ENCODE peak calls at places on chromosomes 4 and X, in five cellular contexts. Q is upper lobe of right lung, G is H9, C is uterus, V is tibial nerve. X is an unnamed sample. For H3K4me1 and H3K27me3, the result is how much of the 10 kb centered on the place peaks cover.

GRCh38 chrX:9573282-9574106 is 108.6 kb downstream of the TBL1X start:
- DNase-seq in Q (no peak), G (peak), C (no peak), V (no peak), X (no peak)

GRCh38 chr4:107258359-107258758 is 222.2 kb upstream of the DKK2 start:
- DNase-seq in Q (no peak), G (no peak), C (no peak), V (no peak), X (no peak)

GRCh38 chr4:147285751-147286150 is 195.1 kb upstream of the EDNRA start:
- DNase-seq in Q (no peak), G (no peak), C (no peak), V (no peak), X (no peak)

GRCh38 chr4:83011779-83012630 is 1.4 kb upstream of the LIN54 start:
- DNase-seq in Q (peak), G (peak), C (peak), V (no peak), X (no peak)

GRCh38 chr4:54568184-54568583 is 89.6 kb upstream of the KIT start:
- DNase-seq in Q (no peak), G (no peak), C (no peak), V (no peak), X (no peak)

GRCh38 chr4:1610791-1611500 is 73.2 kb downstream of the FAM53A start:
- DNase-seq in Q (no peak), G (no peak), C (no peak), V (no peak), X (no peak)

GRCh38 chrX:14095702-14096101 is 66.0 kb upstream of the GEMIN8 start:
- DNase-seq in Q (no peak), G (peak), C (peak), V (no peak), X (peak)

GRCh38 chrX:2640436-2641150 is 50.5 kb upstream of the CD99 start:
- DNase-seq in Q (no peak), G (no peak), C (no peak), V (no peak), X (no peak)

GRCh38 chr4:155738548-155738947 is 20.3 kb upstream of the GUCY1B1 start:
- DNase-seq in Q (no peak), G (no peak), C (no peak), V (no peak), X (no peak)

GRCh38 chr4:41155194-41155830 is 59.0 kb downstream of the APBB2 start:
- DNase-seq in Q (no peak), G (no peak), C (no peak), V (no peak), X (no peak)

GRCh38 chr4:58261526-58261925 is 1151.3 kb upstream of the IGFBP7 start:
- DNase-seq in Q (no peak), G (no peak), C (no peak), V (no peak), X (no peak)

GRCh38 chr4:74504212-74504611 is 59.3 kb downstream of the AREG start:
- DNase-seq in Q (no peak), G (no peak), C (no peak), V (no peak), X (no peak)

GRCh38 chr4:1105662-1106061 is 7.7 kb downstream of the RNF212 start:
- DNase-seq in Q (no peak), G (no peak), C (no peak), V (no peak), X (no peak)

GRCh38 chrX:45803383-45803921 is 602.8 kb upstream of the DIPK2B start:
- DNase-seq in Q (no peak), G (no peak), C (no peak), V (no peak), X (no peak)

GRCh38 chr4:52836653-52837052 is 25.5 kb upstream of the RASL11B start:
- DNase-seq in Q (no peak), G (no peak), C (no peak), V (no peak), X (no peak)

GRCh38 chr4:77360451-77360850 is 203.4 kb downstream of the CCNG2 start:
- DNase-seq in Q (no peak), G (no peak), C (no peak), V (no peak), X (no peak)

GRCh38 chrX:37796805-37797204 is 16.9 kb downstream of the CYBB start:
- DNase-seq in Q (no peak), G (no peak), C (no peak), V (no peak), X (no peak)

GRCh38 chrX:75155454-75155829 is 641 bp downstream of the ABCB7 start:
- DNase-seq in Q (no peak), G (no peak), C (no peak), V (no peak), X (no peak)

GRCh38 chrX:35115205-35115604 is 172.6 kb downstream of the FAM47B start:
- DNase-seq in Q (no peak), G (no peak), C (no peak), V (no peak), X (no peak)

GRCh38 chr4:124913237-124913636 is 200.7 kb upstream of the ANKRD50 start:
- DNase-seq in Q (no peak), G (peak), C (no peak), V (no peak), X (no peak)

GRCh38 chrX:75746891-75747639 is 38.0 kb downstream of the MAGEE2 start:
- DNase-seq in Q (peak), G (peak), C (peak), V (no peak), X (peak)

GRCh38 chrX:2464677-2465166 is 36.1 kb downstream of the DHRSX start:
- DNase-seq in Q (no peak), G (peak), C (no peak), V (no peak), X (no peak)

GRCh38 chrX:118823263-118824172 is at the start of gene ZCCHC12:
- DNase-seq in Q (peak), G (peak), C (peak), V (no peak), X (peak)

GRCh38 chr4:39042365-39042764 is 10.2 kb upstream of the TMEM156 start:
- DNase-seq in Q (no peak), G (no peak), C (no peak), V (no peak), X (no peak)

GRCh38 chr4:23572382-23572781 is 317.5 kb downstream of the PPARGC1A start:
- DNase-seq in Q (no peak), G (no peak), C (no peak), V (no peak), X (no peak)

GRCh38 chr4:53706422-53707032 is 115.2 kb upstream of the LNX1 start:
- DNase-seq in Q (no peak), G (no peak), C (no peak), V (no peak), X (no peak)

GRCh38 chr4:25350561-25350960 is 26.5 kb upstream of the ANAPC4 start:
- DNase-seq in Q (no peak), G (no peak), C (no peak), V (no peak), X (no peak)

GRCh38 chrX:97743014-97743413 is 859.3 kb downstream of the RPA4 start:
- DNase-seq in Q (no peak), G (no peak), C (no peak), V (no peak), X (no peak)

GRCh38 chrX:108304210-108304609 is 134.0 kb downstream of the COL4A6 start:
- DNase-seq in Q (no peak), G (no peak), C (no peak), V (no peak), X (no peak)

GRCh38 chr4:67103001-67103737 is 442.1 kb downstream of the CENPC start:
- DNase-seq in Q (no peak), G (no peak), C (no peak), V (no peak), X (no peak)

GRCh38 chr4:176443646-176444409 is 124.1 kb downstream of the SPCS3 start:
- DNase-seq in Q (no peak), G (no peak), C (no peak), V (no peak), X (no peak)

GRCh38 chr4:1290165-1290977 is 680 bp downstream of the MAEA start:
- DNase-seq in Q (no peak), G (no peak), C (no peak), V (no peak), X (no peak)

GRCh38 chrX:24262309-24262708 is 51.6 kb downstream of the SUPT20HL2 start:
- DNase-seq in Q (no peak), G (no peak), C (no peak), V (no peak), X (no peak)

GRCh38 chr4:156138781-156139280 is 185.2 kb upstream of the CTSO start:
- DNase-seq in Q (no peak), G (no peak), C (no peak), V (no peak), X (no peak)

GRCh38 chr4:185270037-185270436 is 60.6 kb downstream of the SNX25 start:
- DNase-seq in Q (no peak), G (no peak), C (no peak), V (no peak), X (no peak)

GRCh38 chr4:185263419-185263818 is 54.0 kb downstream of the SNX25 start:
- DNase-seq in Q (no peak), G (no peak), C (no peak), V (no peak), X (no peak)

GRCh38 chr4:185269286-185269685 is 59.9 kb downstream of the SNX25 start:
- DNase-seq in Q (no peak), G (no peak), C (no peak), V (no peak), X (no peak)

GRCh38 chr4:185261971-185262370 is 52.6 kb downstream of the SNX25 start:
- DNase-seq in Q (no peak), G (no peak), C (no peak), V (no peak), X (no peak)

DNA sequence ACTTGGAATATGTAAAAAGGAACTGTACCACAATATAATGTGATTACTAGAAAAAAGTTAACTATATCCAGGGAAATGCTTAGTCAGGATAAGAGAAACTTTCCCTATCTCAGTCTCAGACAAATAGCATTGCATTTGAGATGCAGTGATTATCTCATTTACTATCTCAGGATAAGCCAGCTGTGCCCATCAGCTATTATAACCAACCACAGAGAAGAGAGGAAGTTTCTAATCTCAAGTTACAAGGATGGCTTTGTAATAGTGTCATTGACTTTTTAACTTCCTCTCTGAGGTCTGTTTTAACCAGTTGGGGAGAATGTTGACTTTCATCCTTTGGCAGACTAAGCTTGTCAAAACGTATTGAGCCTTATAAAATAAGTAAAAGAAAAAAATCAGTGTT is 56.5 kb downstream of the SNX25 start:
- DNase-seq in Q (no peak), G (no peak), C (no peak), V (no peak), X (no peak)
- H3K4me1 ChIP-seq in Q (under half), G (under half), C (under half), V (under half), X (under half)

GRCh38 chr4:80266267-80266901 is at the start of gene FGF5:
- DNase-seq in Q (peak), G (peak), C (peak), V (no peak), X (no peak)

GRCh38 chr4:80263541-80264351 is 2.7 kb upstream of the FGF5 start:
- DNase-seq in Q (no peak), G (peak), C (no peak), V (no peak), X (no peak)

GRCh38 chr4:80264825-80265224 is 1.6 kb upstream of the FGF5 start:
- DNase-seq in Q (no peak), G (no peak), C (no peak), V (no peak), X (no peak)

GRCh38 chr4:80265571-80266266 is 745 bp upstream of the FGF5 start:
- DNase-seq in Q (no peak), G (peak), C (no peak), V (no peak), X (no peak)

DNA sequence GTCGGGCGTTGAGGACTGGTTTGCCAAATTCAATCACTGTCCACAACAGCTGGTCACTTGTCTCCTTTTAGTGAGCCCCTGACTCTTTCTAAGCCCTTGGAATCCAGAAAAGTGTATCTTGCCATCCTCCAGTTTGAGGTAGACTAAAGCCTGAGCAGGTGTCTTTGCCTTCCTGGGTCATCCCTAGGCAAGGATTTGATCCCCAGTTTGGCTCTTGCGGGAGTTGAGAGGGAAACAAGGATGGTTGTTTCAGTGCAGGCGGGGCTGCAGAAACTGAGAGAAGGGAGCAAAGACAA is 2.2 kb upstream of the FGF5 start:
- DNase-seq in Q (no peak), G (no peak), C (no peak), V (no peak), X (no peak)
- H3K27me3 ChIP-seq in Q (half or more), G (half or more), C (under half), V (under half), X (under half)

DNA sequence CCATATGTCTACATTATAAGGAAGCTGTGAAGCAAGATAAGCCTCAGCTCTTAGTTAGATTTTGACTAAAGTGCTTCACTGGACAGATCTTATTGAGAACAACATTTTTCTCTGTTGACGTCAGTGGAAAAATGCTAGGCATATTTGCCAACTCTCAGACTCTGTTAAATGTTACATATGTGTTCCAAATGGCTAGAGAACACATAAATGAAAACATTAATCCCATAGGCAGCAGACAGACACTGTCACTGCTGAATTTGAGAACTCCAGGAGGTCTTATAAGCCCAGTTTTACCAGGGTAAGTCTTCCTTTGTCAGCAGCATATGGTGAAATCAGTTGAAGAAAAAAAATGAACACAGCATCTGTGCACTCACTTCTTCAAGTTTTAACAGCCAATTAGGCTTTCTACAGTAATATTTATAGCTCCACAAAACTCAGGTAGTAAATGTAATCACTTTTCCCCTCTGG is 186.9 kb downstream of the CAMK2D start:
- DNase-seq in Q (no peak), G (no peak), C (no peak), V (no peak), X (no peak)
- H3K4me1 ChIP-seq in Q (under half), G (under half), C (under half), V (under half), X (under half)

DNA sequence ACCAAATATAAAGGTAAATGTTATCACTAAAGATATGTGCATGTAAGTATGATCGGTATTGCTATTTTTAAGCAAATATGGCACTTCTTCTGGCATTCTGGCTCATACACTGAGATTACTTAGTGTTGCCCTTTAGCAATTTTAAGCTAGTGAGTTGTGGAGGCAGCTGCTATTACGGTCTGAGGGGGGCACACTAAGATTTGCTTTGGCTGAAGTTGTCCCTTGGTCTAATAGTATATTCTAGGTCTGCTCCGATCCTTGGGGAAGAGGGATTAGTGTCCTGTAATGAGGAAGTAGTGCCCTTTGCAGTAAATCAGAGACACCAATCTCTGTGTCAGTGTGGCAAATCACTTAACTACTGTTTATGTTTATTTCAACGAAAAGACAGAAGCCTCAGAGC is 196.5 kb upstream of the FTHL17 start:
- DNase-seq in Q (no peak), G (no peak), C (no peak), V (no peak), X (no peak)
- H3K27me3 ChIP-seq in Q (under half), G (under half), C (under half), V (under half), X (under half)

DNA sequence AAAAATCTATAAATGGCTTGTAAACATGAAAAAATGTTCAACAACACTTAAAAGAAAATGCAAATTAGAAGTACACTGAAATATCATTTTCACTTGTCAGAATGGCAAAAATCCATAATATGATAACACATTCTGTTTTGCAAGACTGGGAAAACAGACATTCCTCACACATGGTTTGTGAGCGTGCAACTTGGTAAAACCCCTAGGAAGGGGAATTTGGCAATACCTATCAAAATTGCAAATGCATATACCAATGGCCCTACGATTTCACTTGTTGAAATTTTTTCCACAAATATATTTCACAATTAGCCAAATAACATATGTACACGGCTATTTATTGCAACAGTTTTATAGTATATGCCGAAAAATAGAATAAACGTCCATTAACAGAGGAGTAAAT is 31.4 kb downstream of the TBC1D9 start:
- DNase-seq in Q (no peak), G (no peak), C (no peak), V (no peak), X (no peak)
- H3K4me1 ChIP-seq in Q (under half), G (under half), C (under half), V (under half), X (under half)

GRCh38 chr4:105632599-105632998 is 75.9 kb downstream of the INTS12 start:
- DNase-seq in Q (no peak), G (no peak), C (no peak), V (no peak), X (no peak)

GRCh38 chr4:105630670-105631655 is 77.5 kb downstream of the INTS12 start:
- DNase-seq in Q (no peak), G (no peak), C (no peak), V (no peak), X (no peak)

GRCh38 chr4:105633241-105633640 is 75.2 kb downstream of the INTS12 start:
- DNase-seq in Q (no peak), G (no peak), C (no peak), V (no peak), X (no peak)

GRCh38 chr4:105634402-105634801 is 74.1 kb downstream of the INTS12 start:
- DNase-seq in Q (no peak), G (no peak), C (no peak), V (no peak), X (no peak)

GRCh38 chr4:105631818-105632400 is 76.6 kb downstream of the INTS12 start:
- DNase-seq in Q (no peak), G (no peak), C (no peak), V (no peak), X (no peak)
- H3K27me3 ChIP-seq in Q (under half), G (under half), C (under half), V (under half), X (under half)

GRCh38 chrX:110310000-110310790 is 7.7 kb downstream of the AMMECR1 start:
- DNase-seq in Q (no peak), G (no peak), C (no peak), V (no peak), X (no peak)
- H3K4me1 ChIP-seq in Q (under half), G (under half), C (under half), V (under half), X (under half)

DNA sequence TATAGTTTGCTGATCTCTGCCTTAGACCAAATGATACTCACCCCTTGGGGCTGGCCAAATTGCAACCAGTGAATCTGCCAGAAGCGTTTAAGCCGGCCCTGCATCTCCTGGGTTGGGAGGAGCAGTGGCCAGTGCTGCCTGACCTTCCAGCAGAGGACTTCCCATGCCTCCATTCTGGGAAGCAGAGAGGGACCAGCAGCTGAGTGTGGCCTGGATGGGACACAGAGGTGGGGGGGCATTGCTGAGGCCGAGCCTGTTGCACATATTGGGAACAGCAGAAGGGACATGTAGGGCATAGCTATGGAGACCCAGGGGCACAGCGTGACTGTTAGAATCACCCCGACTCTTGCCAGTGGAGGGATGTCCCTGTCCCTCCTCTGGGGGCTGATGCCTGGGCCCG is 93.3 kb downstream of the CPZ start:
- DNase-seq in Q (peak), G (no peak), C (no peak), V (no peak), X (no peak)
- H3K27me3 ChIP-seq in Q (under half), G (under half), C (under half), V (under half), X (under half)

X was measured in CD8-positive, alpha-beta memory T cell.